ENCODE peak calls at places on chromosomes 7 and 10, in seven cellular contexts. U is Peyer's patch, L is adrenal gland, X is cardiac muscle cell, A is H9, E is heart left ventricle, C is H1. W is an unnamed sample.
A peak's percentile ranks its signal among the peaks of the same experiment; 100 is the strongest.

GRCh38 chr7:55449992-55450535 is 84.9 kb downstream of the LANCL2 start:
- DNase-seq in U (no peak), L (no peak), X (no peak), A (no peak), E (no peak), C (no peak), W (no peak)

GRCh38 chr10:31322647-31323046 is 3.6 kb downstream of the ZEB1 start:
- DNase-seq in U (no peak), L (no peak), X (no peak), A (no peak), E (no peak), C (no peak), W (peak; percentile 22)

GRCh38 chr10:70493660-70494234 is 15.2 kb downstream of the PALD1 start:
- DNase-seq in U (peak; percentile 93), L (no peak), X (peak; percentile 75), A (peak; percentile 91), E (no peak), C (peak; percentile 81), W (no peak)

GRCh38 chr7:106618480-106618879 is 42.5 kb downstream of the CCDC71L start:
- DNase-seq in U (no peak), L (peak; percentile 24), X (peak; percentile 57), A (no peak), E (no peak), C (no peak), W (no peak)

GRCh38 chr7:139403601-139404000 is 43.9 kb downstream of the LUC7L2 start:
- DNase-seq in U (no peak), L (no peak), X (no peak), A (no peak), E (no peak), C (no peak), W (no peak)

GRCh38 chr7:289756-290553 is at the start of gene FOXL3:
- DNase-seq in U (no peak), L (no peak), X (no peak), A (no peak), E (no peak), C (peak; percentile 65), W (no peak)

GRCh38 chr7:33853361-33854062 is 51.8 kb upstream of the BMPER start:
- DNase-seq in U (no peak), L (no peak), X (no peak), A (no peak), E (no peak), C (no peak), W (no peak)

GRCh38 chr7:98836811-98837631 is 32.8 kb downstream of the TMEM130 start:
- DNase-seq in U (no peak), L (peak; percentile 64), X (peak; percentile 64), A (peak; percentile 87), E (no peak), C (peak; percentile 93), W (no peak)

GRCh38 chr7:80387634-80388033 is 124.2 kb downstream of the GNAT3 start:
- DNase-seq in U (no peak), L (no peak), X (no peak), A (no peak), E (no peak), C (no peak), W (no peak)

GRCh38 chr10:42367532-42368230 is 270.7 kb downstream of the ZNF33B start:
- DNase-seq in U (peak; percentile 47), L (peak; percentile 65), X (no peak), A (no peak), E (peak; percentile 78), C (no peak), W (no peak)

GRCh38 chr7:128737867-128738390 is 1.2 kb upstream of the CALU start:
- DNase-seq in U (no peak), L (no peak), X (no peak), A (no peak), E (no peak), C (no peak), W (no peak)

GRCh38 chr7:50978633-50979215 is 196.0 kb upstream of the GRB10 start:
- DNase-seq in U (no peak), L (no peak), X (no peak), A (no peak), E (no peak), C (no peak), W (no peak)

GRCh38 chr10:11655839-11656238 is 44.4 kb upstream of the USP6NL start:
- DNase-seq in U (no peak), L (no peak), X (no peak), A (no peak), E (no peak), C (no peak), W (no peak)

GRCh38 chr7:149071182-149071635 is 19.3 kb downstream of the ZNF786 start:
- DNase-seq in U (no peak), L (no peak), X (no peak), A (peak; percentile 29), E (no peak), C (no peak), W (no peak)

GRCh38 chr10:93461807-93462178 is 20.3 kb downstream of the MYOF start:
- DNase-seq in U (no peak), L (no peak), X (no peak), A (no peak), E (no peak), C (no peak), W (no peak)

GRCh38 chr10:30489291-30489823 is 55.4 kb downstream of the MAP3K8 start:
- DNase-seq in U (no peak), L (no peak), X (no peak), A (no peak), E (no peak), C (no peak), W (no peak)

GRCh38 chr10:43427166-43427825 is 9.6 kb upstream of the ZNF487 start:
- DNase-seq in U (no peak), L (no peak), X (no peak), A (no peak), E (no peak), C (no peak), W (peak; percentile 46)

GRCh38 chr10:614772-615582 is 74.5 kb downstream of the DIP2C start:
- DNase-seq in U (no peak), L (peak; percentile 57), X (no peak), A (no peak), E (no peak), C (no peak), W (no peak)

GRCh38 chr10:124493191-124493936 is 31.7 kb downstream of the LHPP start:
- DNase-seq in U (no peak), L (no peak), X (peak; percentile 33), A (no peak), E (no peak), C (no peak), W (no peak)

GRCh38 chr10:35433851-35434426 is 97.6 kb downstream of the CCNY start:
- DNase-seq in U (no peak), L (no peak), X (no peak), A (no peak), E (no peak), C (no peak), W (no peak)

GRCh38 chr10:70917635-70918034 is 29.3 kb upstream of the PCBD1 start:
- DNase-seq in U (no peak), L (no peak), X (no peak), A (no peak), E (peak; percentile 35), C (no peak), W (no peak)

GRCh38 chr10:96647466-96647865 is 60.7 kb upstream of the TM9SF3 start:
- DNase-seq in U (no peak), L (no peak), X (no peak), A (no peak), E (no peak), C (no peak), W (no peak)

GRCh38 chr7:44693641-44694313 is 54.9 kb upstream of the ZMIZ2 start:
- DNase-seq in U (no peak), L (peak; percentile 44), X (no peak), A (no peak), E (peak; percentile 76), C (no peak), W (no peak)
- H3K27ac ChIP-seq in U (no peak overlapping the region), L (no peak overlapping the region), X (no peak overlapping the region), A (no peak overlapping the region), E (peak overlapping the region; percentile 89), C (peak overlapping the region; percentile 36), W (no peak overlapping the region)

GRCh38 chr7:111473449-111474198 is 88.7 kb downstream of the IMMP2L start:
- DNase-seq in U (no peak), L (no peak), X (no peak), A (no peak), E (no peak), C (no peak), W (no peak)

GRCh38 chr7:111474723-111475418 is 87.4 kb downstream of the IMMP2L start:
- DNase-seq in U (no peak), L (no peak), X (no peak), A (no peak), E (no peak), C (no peak), W (no peak)

GRCh38 chr7:111476586-111477293 is 85.6 kb downstream of the IMMP2L start:
- DNase-seq in U (no peak), L (no peak), X (no peak), A (no peak), E (no peak), C (no peak), W (no peak)

GRCh38 chr7:111475959-111476358 is 86.3 kb downstream of the IMMP2L start:
- DNase-seq in U (no peak), L (no peak), X (no peak), A (no peak), E (no peak), C (no peak), W (no peak)

GRCh38 chr7:111475419-111475748 is 86.9 kb downstream of the IMMP2L start:
- DNase-seq in U (no peak), L (no peak), X (no peak), A (no peak), E (no peak), C (no peak), W (no peak)
- H3K27me3 ChIP-seq in U (no peaks in the 10 kb centered on the region), L (no peaks in the 10 kb centered on the region), X (no peaks in the 10 kb centered on the region), A (no peaks in the 10 kb centered on the region), E (no peaks in the 10 kb centered on the region), C (no peaks in the 10 kb centered on the region), W (no peaks in the 10 kb centered on the region)

DNA sequence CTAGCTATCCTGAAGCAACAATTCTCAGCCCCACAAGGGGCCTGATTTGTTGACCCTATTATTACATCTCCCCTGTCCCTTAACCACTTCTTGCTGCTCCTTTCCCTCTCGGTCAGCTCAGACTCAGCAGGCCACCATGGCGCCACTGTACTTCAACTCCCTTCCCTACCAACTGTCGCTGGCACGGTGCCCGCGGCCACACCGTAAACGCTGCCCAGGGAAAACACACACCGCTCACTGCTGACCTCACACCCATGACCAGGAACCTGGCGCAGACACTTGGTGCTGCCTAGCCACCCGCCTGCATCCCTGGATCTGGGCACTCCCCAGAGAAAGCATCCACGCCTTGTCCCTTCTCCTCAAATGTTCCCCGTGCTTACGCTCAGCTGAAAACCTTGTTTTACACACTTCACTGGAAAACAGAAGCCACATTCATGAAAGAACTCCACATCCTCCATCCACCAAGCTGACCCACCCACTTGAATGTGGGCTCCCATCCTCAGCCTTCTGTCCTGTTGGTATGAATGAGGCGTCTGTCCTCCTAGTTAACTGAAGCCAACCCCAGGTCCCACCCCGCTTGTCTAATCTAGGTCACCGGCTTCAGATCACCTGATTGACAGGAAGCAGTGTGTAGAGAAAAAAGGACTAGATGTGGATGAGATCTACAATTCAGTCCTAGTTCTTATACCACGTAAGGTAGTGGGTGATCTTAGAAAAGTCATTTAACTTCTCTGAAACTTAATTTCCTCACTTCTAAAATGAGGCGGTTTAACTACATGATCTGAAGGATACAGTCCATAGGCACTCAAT is 28.5 kb upstream of the CRYGN start:
- DNase-seq in U (no peak), L (peak; percentile 35), X (no peak), A (no peak), E (no peak), C (no peak), W (no peak)
- H3K27ac ChIP-seq in U (no peak overlapping the region), L (peak overlapping the region; percentile 36), X (peak overlapping the region; percentile 39), A (no peak overlapping the region), E (no peak overlapping the region), C (no peak overlapping the region), W (no peak overlapping the region)

GRCh38 chr10:100653957-100654834 is 91.2 kb upstream of the PAX2 start:
- DNase-seq in U (no peak), L (no peak), X (peak; percentile 48), A (peak; percentile 66), E (no peak), C (peak; percentile 66), W (no peak)
- H3K27me3 ChIP-seq in U (no peaks in the 10 kb centered on the region), L (peaks cover 77% of the 10 kb centered on the region), X (peaks cover 73% of the 10 kb centered on the region), A (peaks cover 44% of the 10 kb centered on the region), E (peaks cover 80% of the 10 kb centered on the region), C (peaks cover 38% of the 10 kb centered on the region), W (peaks cover 35% of the 10 kb centered on the region)